ENCODE peak calls at places on chromosomes 11 and 22, in ten cellular contexts. Z is HCT116, V is stomach, A is transverse colon, U is GM23338, N is suprapubic skin, C is prostate gland, W is breast epithelium, R is HL-60, L is sigmoid colon. J is an unnamed sample.

GRCh38 chr11:117098269-117099231 is at the start of gene SIK3:
- DNase-seq in W (peak), A (peak), V (peak), U (peak), L (peak), N (peak), C (peak), R (peak), Z (peak), J (no peak)

GRCh38 chr11:120554771-120555432 is 43.4 kb downstream of the GRIK4 start:
- DNase-seq in C (no peak), N (no peak), L (no peak), V (no peak), A (no peak), W (no peak), Z (no peak), U (peak), R (no peak), J (no peak)

GRCh38 chr11:118889796-118890195 is 6.1 kb downstream of the CXCR5 start:
- DNase-seq in L (no peak), U (no peak), A (no peak), C (no peak), R (no peak), Z (no peak), V (no peak), W (peak), N (peak), J (no peak)

GRCh38 chr11:59261150-59261549 is 48.4 kb upstream of the MPEG1 start:
- DNase-seq in Z (no peak), V (no peak), U (no peak), L (no peak), W (no peak), N (no peak), C (no peak), A (no peak), R (no peak), J (no peak)

GRCh38 chr11:107708787-107709186 is 3.1 kb downstream of the SLN start:
- DNase-seq in N (no peak), V (no peak), Z (no peak), L (no peak), C (no peak), W (no peak), R (no peak), U (no peak), A (no peak), J (no peak)

GRCh38 chr22:39097098-39098020 is at the start of gene APOBEC3H:
- DNase-seq in L (peak), R (no peak), Z (peak), C (peak), N (no peak), A (peak), U (no peak), W (no peak), V (no peak), J (no peak)

GRCh38 chr11:1197431-1197885 is 25.4 kb upstream of the MUC5B start:
- DNase-seq in Z (no peak), U (no peak), A (peak), W (peak), C (no peak), N (no peak), R (no peak), V (peak), L (peak), J (no peak)

GRCh38 chr11:59865031-59865430 is 1.3 kb downstream of the TCN1 start:
- DNase-seq in L (no peak), Z (peak), W (no peak), A (no peak), N (no peak), U (no peak), V (no peak), C (no peak), R (no peak), J (no peak)

GRCh38 chr22:18113680-18114394 is 3.2 kb downstream of the TUBA8 start:
- DNase-seq in C (no peak), R (peak), U (peak), A (no peak), V (no peak), Z (no peak), N (no peak), W (no peak), L (no peak), J (no peak)

GRCh38 chr11:45273509-45273908 is 12.6 kb downstream of the SYT13 start:
- DNase-seq in Z (no peak), R (no peak), A (no peak), L (no peak), U (no peak), C (no peak), N (no peak), V (no peak), W (no peak), J (no peak)

GRCh38 chr11:45267660-45268340 is 18.3 kb downstream of the SYT13 start:
- DNase-seq in N (no peak), V (no peak), R (no peak), L (no peak), C (no peak), Z (no peak), W (no peak), A (peak), U (no peak), J (no peak)

GRCh38 chr11:45272701-45273100 is 13.4 kb downstream of the SYT13 start:
- DNase-seq in A (no peak), Z (no peak), W (no peak), R (no peak), N (no peak), V (no peak), C (no peak), L (no peak), U (no peak), J (no peak)

GRCh38 chr11:45269678-45270077 is 16.5 kb downstream of the SYT13 start:
- DNase-seq in N (no peak), R (no peak), Z (no peak), W (no peak), L (no peak), A (no peak), V (no peak), C (no peak), U (no peak), J (no peak)

DNA sequence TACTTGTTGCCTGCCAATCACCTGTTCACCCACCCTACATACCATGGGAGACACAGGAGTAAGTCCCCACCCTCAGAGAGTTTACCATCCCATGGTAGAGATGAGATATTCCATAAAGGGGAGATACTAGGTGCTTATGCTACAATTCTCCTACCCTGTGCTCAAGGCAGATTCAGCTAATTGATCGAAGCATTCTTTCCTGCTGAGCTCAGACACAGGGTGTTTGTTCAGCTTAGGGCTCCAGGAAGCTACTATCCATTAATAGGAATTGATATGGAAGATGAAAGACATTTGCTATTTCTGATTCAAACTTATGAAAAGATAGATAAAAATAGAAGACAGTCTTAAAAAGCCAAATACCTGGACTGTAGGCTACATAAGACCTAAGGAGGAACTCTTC is 15.2 kb downstream of the SYT13 start:
- DNase-seq in Z (no peak), V (no peak), C (no peak), A (no peak), R (no peak), L (no peak), U (no peak), N (no peak), W (no peak), J (no peak)
- TF ChIP-seq POLR2AphosphoS5 in Z (no peak), V (no peak), C (no peak), A (no peak), R (no peak), L (no peak), U (no peak), N (no peak), W (no peak), J (no peak)

GRCh38 chr11:46285594-46286033 is 8.2 kb downstream of the CREB3L1 start:
- DNase-seq in N (no peak), U (peak), V (no peak), W (no peak), A (no peak), C (no peak), L (peak), Z (no peak), R (no peak), J (no peak)
- H3K27ac ChIP-seq in N (peak), U (no peak), V (peak), W (peak), A (peak), C (no peak), L (peak), Z (no peak), R (no peak), J (no peak)

GRCh38 chr11:35246725-35247124 is 107.8 kb downstream of the CD44 start:
- DNase-seq in W (no peak), A (no peak), V (no peak), L (peak), C (no peak), U (no peak), R (no peak), Z (no peak), N (no peak), J (no peak)
- TF ChIP-seq POLR2AphosphoS5 in W (no peak), A (peak), V (peak), L (peak), C (no peak), U (no peak), R (no peak), Z (no peak), N (no peak), J (no peak)

GRCh38 chr11:33699515-33700424 is 856 bp downstream of the C11orf91 start:
- DNase-seq in C (no peak), R (no peak), L (no peak), N (peak), A (peak), U (no peak), W (no peak), V (peak), Z (no peak), J (no peak)
- H3K27ac ChIP-seq in C (peak), R (peak), L (peak), N (peak), A (peak), U (no peak), W (peak), V (peak), Z (no peak), J (no peak)

DNA sequence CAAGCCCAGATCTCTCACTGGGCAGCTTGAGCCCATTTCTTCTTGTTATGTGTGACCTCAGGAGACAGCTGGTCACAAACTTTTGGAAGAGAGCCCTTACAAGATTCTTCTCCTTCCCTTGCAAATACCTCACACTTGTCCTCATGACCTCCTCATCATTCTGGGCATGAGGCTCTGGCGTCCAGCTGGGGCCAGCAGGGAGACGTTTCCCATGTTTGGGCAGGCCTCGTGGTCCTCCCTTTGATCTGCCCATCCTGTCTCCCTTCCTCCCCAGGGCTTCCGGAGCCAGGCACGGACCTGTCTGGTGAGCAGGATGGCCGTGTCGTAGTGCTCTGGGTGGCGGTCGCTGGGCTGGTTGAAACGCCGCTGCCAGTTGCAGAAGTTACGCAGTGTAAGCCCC is 9.7 kb downstream of the ADAMTS8 start:
- DNase-seq in U (no peak), W (no peak), A (no peak), V (no peak), L (no peak), C (no peak), N (no peak), R (no peak), Z (no peak), J (no peak)
- TF ChIP-seq POLR2AphosphoS5 in U (no peak), W (peak), A (no peak), V (no peak), L (peak), C (peak), N (no peak), R (no peak), Z (no peak), J (no peak)